ENCODE peak calls at places on chromosome 9, in six cellular contexts. N, D, G, L, M and R are unnamed samples.
A peak's percentile ranks its signal among the peaks of the same experiment; 100 is the strongest.

GRCh38 chr9:16824545-16825041 is 45.9 kb downstream of the BNC2 start:
- ATAC-seq in M (no peak), N (no peak), D (no peak), G (no peak), L (no peak), R (no peak)

GRCh38 chr9:110601098-110601497 is 21.6 kb upstream of the SVEP1 start:
- ATAC-seq in M (no peak), L (no peak), G (no peak), D (no peak), N (no peak), R (no peak)

GRCh38 chr9:110109331-110110110 is 98.4 kb downstream of the C9orf152 start:
- ATAC-seq in N (no peak), L (no peak), D (no peak), M (no peak), G (no peak), R (no peak)

GRCh38 chr9:136631038-136632000 is 31.4 kb upstream of the EGFL7 start:
- ATAC-seq in G (peak; percentile 91), M (peak; percentile 96), N (peak; percentile 85), L (peak; percentile 85), D (peak; percentile 89), R (peak; percentile 78)

GRCh38 chr9:86614871-86615849 is 260.9 kb upstream of the TUT7 start:
- ATAC-seq in D (no peak), L (no peak), M (no peak), N (no peak), G (no peak), R (peak; percentile 68)

GRCh38 chr9:2809692-2810423 is 34.0 kb downstream of the PUM3 start:
- ATAC-seq in L (no peak), D (no peak), M (peak; percentile 88), G (peak; percentile 65), N (peak; percentile 80), R (peak; percentile 76)

GRCh38 chr9:21357479-21358290 is 7.0 kb upstream of the IFNA6 start:
- ATAC-seq in M (no peak), L (no peak), N (no peak), D (peak; percentile 57), G (no peak), R (no peak)

GRCh38 chr9:14292181-14292773 is 21.7 kb downstream of the NFIB start:
- ATAC-seq in L (no peak), M (peak; percentile 54), N (no peak), D (no peak), G (no peak), R (no peak)

GRCh38 chr9:79360387-79361347 is 211.1 kb upstream of the TLE4 start:
- ATAC-seq in N (no peak), G (no peak), M (no peak), L (no peak), D (no peak), R (no peak)

GRCh38 chr9:107218834-107219485 is 64.1 kb upstream of the RAD23B start:
- ATAC-seq in N (no peak), G (no peak), L (no peak), D (no peak), M (no peak), R (no peak)

DNA sequence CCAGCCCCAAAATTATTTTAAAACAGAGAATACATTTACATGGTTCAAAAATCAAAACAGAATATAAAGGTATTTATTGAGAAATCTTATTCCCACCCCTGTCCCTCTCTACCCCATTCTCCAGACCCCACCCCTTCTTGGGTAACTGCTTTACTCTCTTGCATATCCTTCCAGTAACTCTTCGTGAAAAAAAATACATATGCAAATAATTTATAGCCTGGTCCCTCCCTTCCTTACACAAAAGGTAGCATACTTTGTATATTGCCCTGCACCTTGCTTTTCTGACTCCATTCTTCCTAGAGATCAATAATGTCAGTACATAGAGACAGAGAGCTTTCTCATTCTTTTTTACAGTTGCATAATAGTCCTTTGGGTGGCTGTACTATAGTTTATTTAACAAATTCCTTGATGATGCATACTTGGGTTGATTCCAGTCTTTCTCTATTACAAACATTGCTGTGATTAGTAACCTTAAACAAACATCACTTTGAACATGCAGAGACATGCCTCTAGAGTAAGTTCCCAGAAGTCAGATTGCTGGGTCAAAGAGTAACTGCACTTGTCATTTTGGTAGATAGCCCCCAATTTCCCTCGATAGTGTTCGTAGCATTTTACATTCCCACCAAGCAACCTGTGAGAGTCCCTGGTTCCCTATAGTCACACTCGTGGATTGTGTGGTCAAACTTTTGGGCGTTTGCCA is 47.9 kb downstream of the STOM start:
- ATAC-seq in M (no peak), G (no peak), L (peak; percentile 75), N (no peak), D (no peak), R (peak; percentile 28)
- H3K36me3 ChIP-seq in M (peaks cover 37% of the 10 kb centered on the region), G (peaks cover 100% of the 10 kb centered on the region), L (peaks cover 9% of the 10 kb centered on the region), N (peaks cover 22% of the 10 kb centered on the region), D (no peaks in the 10 kb centered on the region), R (peaks cover 98% of the 10 kb centered on the region)

DNA sequence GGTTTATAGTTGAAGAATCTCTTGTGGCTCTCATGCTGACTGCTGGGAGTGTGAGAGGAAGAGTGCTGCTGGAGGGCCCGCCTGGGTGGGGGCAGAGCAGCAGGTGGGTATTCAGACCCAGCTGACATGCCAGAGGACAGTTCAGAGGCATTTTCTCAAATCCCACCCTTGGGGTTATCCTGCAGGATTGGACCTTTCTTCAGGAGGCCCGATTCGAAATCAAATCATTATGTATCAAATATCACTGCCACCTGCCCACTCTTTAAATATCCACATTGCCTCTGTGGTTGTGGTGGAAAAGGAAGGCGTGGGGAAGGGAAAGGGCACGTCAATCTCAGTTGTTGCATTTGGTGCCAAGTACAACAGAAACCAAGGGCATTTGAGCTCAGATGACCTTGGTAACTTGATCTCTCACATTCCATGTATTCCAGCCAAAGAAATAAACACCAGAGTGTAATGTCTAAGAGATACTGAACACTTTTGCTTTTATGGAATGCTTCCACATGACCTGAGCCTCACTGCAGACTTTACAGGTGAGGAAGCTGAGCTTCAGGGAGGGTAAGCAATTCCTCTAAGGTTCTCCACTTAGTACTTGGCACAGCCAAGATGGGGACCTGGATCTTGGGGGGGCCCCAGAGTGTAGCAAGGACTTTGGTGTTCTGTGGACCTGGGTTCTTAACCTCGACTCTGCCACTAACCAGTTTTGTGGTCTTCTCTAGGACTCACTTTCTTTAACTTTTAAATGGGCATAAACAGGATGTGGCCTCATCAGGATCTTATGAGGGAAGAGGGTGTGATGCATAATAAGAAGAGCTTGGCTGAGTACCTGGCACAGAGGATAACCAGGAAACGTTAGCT is 224.5 kb downstream of the AOPEP start:
- ATAC-seq in L (no peak), D (no peak), G (peak; percentile 74), M (peak; percentile 64), N (peak; percentile 40), R (no peak)
- H3K36me3 ChIP-seq in L (no peaks in the 10 kb centered on the region), D (no peaks in the 10 kb centered on the region), G (peaks cover 6% of the 10 kb centered on the region), M (no peaks in the 10 kb centered on the region), N (no peaks in the 10 kb centered on the region), R (no peaks in the 10 kb centered on the region)

DNA sequence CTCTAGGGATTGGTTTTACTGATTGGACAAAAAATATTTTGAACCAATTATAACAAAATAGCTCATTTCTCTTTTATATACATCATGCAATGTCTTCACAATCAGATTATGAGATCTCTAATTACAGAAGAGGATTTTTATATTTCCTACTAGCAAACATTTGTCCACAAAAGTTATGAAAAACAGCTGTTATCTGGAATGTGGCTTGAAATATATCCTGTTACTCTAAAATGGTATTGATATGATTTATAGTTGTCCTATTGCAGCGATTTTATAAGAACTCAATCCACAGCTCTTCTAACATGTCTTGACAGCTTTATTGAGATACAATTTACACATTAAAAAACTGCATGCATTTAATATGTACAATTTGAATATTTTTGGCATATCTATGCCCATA is 779.9 kb upstream of the ACO1 start:
- ATAC-seq in G (no peak), L (no peak), M (no peak), N (no peak), D (no peak), R (no peak)
- H3K36me3 ChIP-seq in G (no peaks in the 10 kb centered on the region), L (no peaks in the 10 kb centered on the region), M (no peaks in the 10 kb centered on the region), N (no peaks in the 10 kb centered on the region), D (no peaks in the 10 kb centered on the region), R (no peaks in the 10 kb centered on the region)

GRCh38 chr9:26296910-26297309 is 595.7 kb downstream of the CAAP1 start:
- ATAC-seq in N (no peak), G (no peak), D (no peak), L (no peak), M (no peak), R (no peak)
- H3K36me3 ChIP-seq in N (no peaks in the 10 kb centered on the region), G (no peaks in the 10 kb centered on the region), D (no peaks in the 10 kb centered on the region), L (no peaks in the 10 kb centered on the region), M (no peaks in the 10 kb centered on the region), R (no peaks in the 10 kb centered on the region)

GRCh38 chr9:130090915-130091314 is 37.2 kb downstream of the GPR107 start:
- ATAC-seq in M (no peak), G (no peak), L (no peak), N (no peak), D (no peak), R (no peak)
- H3K36me3 ChIP-seq in M (peaks cover 3% of the 10 kb centered on the region), G (peaks cover 100% of the 10 kb centered on the region), L (peaks cover 3% of the 10 kb centered on the region), N (peaks cover 10% of the 10 kb centered on the region), D (peaks cover 13% of the 10 kb centered on the region), R (no peaks in the 10 kb centered on the region)

GRCh38 chr9:128731691-128732090 is 7.8 kb upstream of the ZDHHC12 start:
- ATAC-seq in M (no peak), N (no peak), G (no peak), L (no peak), D (no peak), R (no peak)

GRCh38 chr9:128731093-128731492 is 7.2 kb upstream of the ZDHHC12 start:
- ATAC-seq in G (no peak), M (no peak), D (no peak), L (no peak), N (no peak), R (no peak)

GRCh38 chr9:128732576-128732975 is 8.6 kb upstream of the ZDHHC12 start:
- ATAC-seq in N (no peak), L (no peak), M (no peak), D (no peak), G (no peak), R (no peak)

GRCh38 chr9:128733256-128733655 is 9.3 kb upstream of the ZDHHC12 start:
- ATAC-seq in M (peak; percentile 83), L (peak; percentile 95), D (no peak), G (peak; percentile 56), N (peak; percentile 27), R (peak; percentile 72)

GRCh38 chr9:128735373-128735772 is 11.4 kb upstream of the ZDHHC12 start:
- ATAC-seq in G (no peak), N (no peak), M (no peak), D (no peak), L (no peak), R (no peak)
- H3K36me3 ChIP-seq in G (peaks cover 92% of the 10 kb centered on the region), N (peaks cover 5% of the 10 kb centered on the region), M (no peaks in the 10 kb centered on the region), D (peaks cover 13% of the 10 kb centered on the region), L (no peaks in the 10 kb centered on the region), R (peaks cover 92% of the 10 kb centered on the region)